ENCODE peak calls at places on chromosomes 4 and X, in eight cellular contexts. C is MG63, P is A549, A is hypothalamus, T is mesothelial cell of epicardium, V is testis, Y is H7, B is AG08395. I is an unnamed sample.

GRCh38 chr4:15562114-15562513 is 92.4 kb downstream of the CC2D2A start:
- DNase-seq in C (no peak), P (no peak), A (peak; percentile 4), T (no peak), V (no peak), Y (no peak), B (no peak), I (no peak)

GRCh38 chr4:80035336-80035735 is 37.7 kb downstream of the ANTXR2 start:
- DNase-seq in C (no peak), P (no peak), A (no peak), T (no peak), V (no peak), Y (no peak), B (no peak), I (peak; percentile 41)

GRCh38 chrX:155662297-155662696 is 49.5 kb upstream of the TMLHE start:
- DNase-seq in C (no peak), P (no peak), A (no peak), T (no peak), V (no peak), Y (peak; percentile 4), B (no peak), I (peak; percentile 0)

GRCh38 chr4:53645108-53645507 is 53.8 kb upstream of the LNX1 start:
- DNase-seq in C (no peak), P (no peak), A (no peak), T (no peak), V (no peak), Y (no peak), B (no peak), I (no peak)

GRCh38 chrX:153539171-153539978 is 21.9 kb downstream of the ATP2B3 start:
- DNase-seq in C (peak; percentile 51), P (peak; percentile 50), A (peak; percentile 32), T (peak; percentile 77), V (peak; percentile 67), Y (peak; percentile 92), B (peak; percentile 68), I (peak; percentile 70)

GRCh38 chr4:88613417-88613875 is 21.2 kb downstream of the HERC3 start:
- DNase-seq in C (no peak), P (no peak), A (no peak), T (no peak), V (no peak), Y (no peak), B (no peak), I (no peak)

GRCh38 chrX:70141373-70141772 is 8.1 kb downstream of the IGBP1 start:
- DNase-seq in C (no peak), P (no peak), A (no peak), T (no peak), V (no peak), Y (no peak), B (no peak), I (no peak)

GRCh38 chr4:139014391-139015268 is 951 bp upstream of the NOCT start:
- DNase-seq in C (peak; percentile 30), P (peak; percentile 77), A (peak; percentile 65), T (no peak), V (no peak), Y (peak; percentile 58), B (peak; percentile 93), I (no peak)

GRCh38 chr4:85964298-85964697 is 395.6 kb downstream of the MAPK10 start:
- DNase-seq in C (no peak), P (no peak), A (no peak), T (no peak), V (no peak), Y (no peak), B (no peak), I (no peak)

GRCh38 chr4:141046255-141046654 is 87.0 kb downstream of the RNF150 start:
- DNase-seq in C (peak; percentile 79), P (no peak), A (no peak), T (no peak), V (no peak), Y (no peak), B (peak; percentile 92), I (peak; percentile 85)

GRCh38 chr4:102843273-102843672 is 15.9 kb upstream of the UBE2D3 start:
- DNase-seq in C (no peak), P (no peak), A (no peak), T (no peak), V (no peak), Y (no peak), B (no peak), I (no peak)

GRCh38 chrX:149392896-149393295 is 112.2 kb downstream of the IDS start:
- DNase-seq in C (no peak), P (no peak), A (no peak), T (no peak), V (no peak), Y (no peak), B (no peak), I (no peak)

GRCh38 chrX:131812847-131813825 is 210.0 kb upstream of the STK26 start:
- DNase-seq in C (no peak), P (peak; percentile 6), A (peak; percentile 2), T (no peak), V (no peak), Y (no peak), B (peak; percentile 79), I (no peak)

GRCh38 chr4:77355731-77356130 is 198.7 kb downstream of the CCNG2 start:
- DNase-seq in C (no peak), P (no peak), A (no peak), T (no peak), V (no peak), Y (no peak), B (no peak), I (no peak)

GRCh38 chr4:3765271-3766206 is 646 bp upstream of the ADRA2C start:
- DNase-seq in C (peak; percentile 66), P (peak; percentile 42), A (peak; percentile 42), T (peak; percentile 63), V (peak; percentile 58), Y (peak; percentile 97), B (peak; percentile 65), I (peak; percentile 61)

GRCh38 chrX:49071877-49072711 is 1.7 kb downstream of the PRAF2 start:
- DNase-seq in C (no peak), P (no peak), A (peak; percentile 53), T (no peak), V (peak; percentile 77), Y (peak; percentile 93), B (peak; percentile 64), I (peak; percentile 91)

GRCh38 chr4:75630932-75631320 is 598 bp upstream of the CDKL2 start:
- DNase-seq in C (no peak), P (no peak), A (peak; percentile 69), T (no peak), V (no peak), Y (no peak), B (no peak), I (no peak)

GRCh38 chr4:112766422-112766821 is 129.5 kb downstream of the LARP7 start:
- DNase-seq in C (peak; percentile 1), P (no peak), A (peak; percentile 5), T (no peak), V (peak; percentile 65), Y (peak; percentile 58), B (peak; percentile 33), I (peak; percentile 43)

GRCh38 chrX:152614786-152615185 is 22.9 kb upstream of the GABRQ start:
- DNase-seq in C (no peak), P (no peak), A (no peak), T (no peak), V (no peak), Y (no peak), B (no peak), I (no peak)

GRCh38 chrX:41922125-41922521 is 1.2 kb downstream of the CASK start:
- DNase-seq in C (peak; percentile 5), P (no peak), A (peak; percentile 22), T (no peak), V (peak; percentile 13), Y (peak; percentile 23), B (peak; percentile 13), I (peak; percentile 31)

GRCh38 chr4:83772680-83773079 is 236.8 kb downstream of the GPAT3 start:
- DNase-seq in C (no peak), P (no peak), A (no peak), T (no peak), V (no peak), Y (no peak), B (no peak), I (no peak)

GRCh38 chr4:156729416-156729815 is 242.2 kb downstream of the PDGFC start:
- DNase-seq in C (no peak), P (no peak), A (no peak), T (no peak), V (no peak), Y (no peak), B (no peak), I (no peak)

GRCh38 chr4:168162604-168163003 is 70.3 kb downstream of the ANXA10 start:
- DNase-seq in C (no peak), P (no peak), A (no peak), T (no peak), V (peak; percentile 26), Y (no peak), B (no peak), I (no peak)

GRCh38 chr4:78185117-78185516 is 128.0 kb downstream of the FRAS1 start:
- DNase-seq in C (no peak), P (no peak), A (no peak), T (no peak), V (no peak), Y (no peak), B (no peak), I (no peak)

GRCh38 chr4:16079046-16079445 is 4.8 kb downstream of the PROM1 start:
- DNase-seq in C (no peak), P (no peak), A (no peak), T (no peak), V (no peak), Y (no peak), B (no peak), I (no peak)

GRCh38 chr4:7389101-7389701 is 45.5 kb downstream of the PSAPL1 start:
- DNase-seq in C (no peak), P (no peak), A (no peak), T (peak; percentile 32), V (no peak), Y (no peak), B (no peak), I (no peak)

GRCh38 chr4:77159798-77160197 is 2.8 kb downstream of the CCNG2 start:
- DNase-seq in C (no peak), P (no peak), A (no peak), T (no peak), V (no peak), Y (no peak), B (no peak), I (no peak)

GRCh38 chr4:39383690-39384089 is 17.5 kb upstream of the RFC1 start:
- DNase-seq in C (no peak), P (no peak), A (no peak), T (no peak), V (no peak), Y (no peak), B (no peak), I (no peak)

GRCh38 chr4:40334591-40335507 is at the start of gene CHRNA9:
- DNase-seq in C (no peak), P (no peak), A (no peak), T (no peak), V (no peak), Y (peak; percentile 53), B (no peak), I (no peak)

GRCh38 chr4:111228874-111229273 is 606.0 kb upstream of the PITX2 start:
- DNase-seq in C (peak; percentile 15), P (no peak), A (no peak), T (no peak), V (no peak), Y (no peak), B (peak; percentile 41), I (no peak)

GRCh38 chrX:112368371-112368770 is 285.8 kb upstream of the TRPC5 start:
- DNase-seq in C (no peak), P (no peak), A (no peak), T (no peak), V (peak; percentile 26), Y (peak; percentile 26), B (no peak), I (no peak)

I was measured in cardiac muscle cell.